ENCODE peak calls at places on chromosome 2, in five cellular contexts. U is BJ, B is mucosa of descending colon, O is fibroblast of mammary gland, D is astrocyte of the spinal cord. C is an unnamed sample.

GRCh38 chr2:143251680-143252079 is 122.5 kb downstream of the ARHGAP15 start:
- DNase-seq in U (no peak), B (no peak), O (no peak), D (no peak), C (no peak)

GRCh38 chr2:23905155-23905554 is 21.8 kb downstream of the ATAD2B start:
- DNase-seq in U (no peak), B (no peak), O (no peak), D (peak; percentile 53), C (peak; percentile 51)

GRCh38 chr2:36379710-36380448 is 24.3 kb downstream of the CRIM1 start:
- DNase-seq in U (no peak), B (no peak), O (peak; percentile 61), D (peak; percentile 63), C (no peak)

GRCh38 chr2:231018184-231018583 is 19.1 kb upstream of the C2orf72 start:
- DNase-seq in U (no peak), B (no peak), O (no peak), D (no peak), C (no peak)

GRCh38 chr2:109397883-109398282 is 215.9 kb downstream of the SEPTIN10 start:
- DNase-seq in U (no peak), B (no peak), O (no peak), D (no peak), C (no peak)

GRCh38 chr2:190469770-190470169 is 61.6 kb downstream of the MFSD6 start:
- DNase-seq in U (peak; percentile 46), B (no peak), O (peak; percentile 63), D (peak; percentile 71), C (peak; percentile 64)

GRCh38 chr2:26571316-26571715 is 69.8 kb downstream of the CIB4 start:
- DNase-seq in U (no peak), B (no peak), O (no peak), D (no peak), C (no peak)

GRCh38 chr2:69104281-69104680 is 91.3 kb downstream of the ANTXR1 start:
- DNase-seq in U (no peak), B (no peak), O (peak; percentile 28), D (no peak), C (no peak)

GRCh38 chr2:24272161-24272802 is 88.1 kb downstream of the ITSN2 start:
- DNase-seq in U (no peak), B (no peak), O (no peak), D (no peak), C (no peak)

GRCh38 chr2:182831097-182831496 is 35.3 kb downstream of the FRZB start:
- DNase-seq in U (no peak), B (no peak), O (peak; percentile 36), D (no peak), C (no peak)

GRCh38 chr2:194105358-194105757 is 1551.7 kb upstream of the SLC39A10 start:
- DNase-seq in U (no peak), B (no peak), O (no peak), D (no peak), C (no peak)

GRCh38 chr2:128091691-128092050 is 671 bp downstream of the UGGT1 start:
- DNase-seq in U (no peak), B (no peak), O (peak; percentile 35), D (peak; percentile 38), C (no peak)

GRCh38 chr2:127932199-127932877 is 46.6 kb upstream of the AMMECR1L start:
- DNase-seq in U (peak; percentile 92), B (no peak), O (peak; percentile 93), D (peak; percentile 34), C (peak; percentile 43)

GRCh38 chr2:135791418-135792190 is 45.4 kb downstream of the LCT start:
- DNase-seq in U (no peak), B (no peak), O (peak; percentile 26), D (peak; percentile 52), C (no peak)

GRCh38 chr2:25383806-25384205 is 42.1 kb upstream of the DNMT3A start:
- DNase-seq in U (no peak), B (peak; percentile 38), O (no peak), D (no peak), C (no peak)

GRCh38 chr2:58633576-58634365 is 392.6 kb upstream of the FANCL start:
- DNase-seq in U (no peak), B (no peak), O (peak; percentile 44), D (peak; percentile 55), C (peak; percentile 44)

GRCh38 chr2:172323256-172323655 is 104.1 kb upstream of the ITGA6 start:
- DNase-seq in U (no peak), B (no peak), O (no peak), D (no peak), C (no peak)

GRCh38 chr2:100563407-100564247 is 834 bp downstream of the PDCL3 start:
- DNase-seq in U (no peak), B (peak; percentile 52), O (no peak), D (no peak), C (no peak)

GRCh38 chr2:82789886-82790276 is 1669.2 kb downstream of the SUCLG1 start:
- DNase-seq in U (no peak), B (no peak), O (no peak), D (no peak), C (peak; percentile 9)

GRCh38 chr2:241637233-241638062 is at the start of gene ATG4B:
- DNase-seq in U (no peak), B (peak; percentile 92), O (peak; percentile 81), D (peak; percentile 89), C (peak; percentile 64)

GRCh38 chr2:121285077-121285449 is at the start of gene TFCP2L1:
- DNase-seq in U (no peak), B (peak; percentile 80), O (no peak), D (no peak), C (no peak)

GRCh38 chr2:21146638-21147037 is 22.9 kb downstream of the TDRD15 start:
- DNase-seq in U (no peak), B (no peak), O (no peak), D (no peak), C (no peak)

GRCh38 chr2:18357537-18357936 is 202.9 kb downstream of the RDH14 start:
- DNase-seq in U (no peak), B (no peak), O (no peak), D (no peak), C (no peak)

GRCh38 chr2:215465246-215465645 is 29.4 kb upstream of the FN1 start:
- DNase-seq in U (no peak), B (no peak), O (no peak), D (no peak), C (peak; percentile 78)

GRCh38 chr2:8589721-8590120 is 92.1 kb upstream of the ID2 start:
- DNase-seq in U (no peak), B (no peak), O (no peak), D (no peak), C (no peak)

GRCh38 chr2:195532628-195533271 is 124.3 kb upstream of the SLC39A10 start:
- DNase-seq in U (no peak), B (no peak), O (no peak), D (peak; percentile 60), C (no peak)

GRCh38 chr2:41970898-41971660 is 76.7 kb upstream of the PKDCC start:
- DNase-seq in U (no peak), B (no peak), O (no peak), D (no peak), C (no peak)

GRCh38 chr2:158174495-158174894 is 72.8 kb downstream of the UPP2 start:
- DNase-seq in U (no peak), B (no peak), O (no peak), D (no peak), C (no peak)

GRCh38 chr2:177797808-177798207 is 274.8 kb downstream of the PDE11A start:
- DNase-seq in U (no peak), B (no peak), O (no peak), D (no peak), C (no peak)

GRCh38 chr2:26720322-26721166 is 28.0 kb downstream of the KCNK3 start:
- DNase-seq in U (no peak), B (peak; percentile 81), O (peak; percentile 78), D (peak; percentile 74), C (peak; percentile 61)

GRCh38 chr2:156189143-156189542 is 143.4 kb downstream of the NR4A2 start:
- DNase-seq in U (no peak), B (no peak), O (no peak), D (no peak), C (no peak)

GRCh38 chr2:9037176-9037575 is 33.7 kb upstream of the MBOAT2 start:
- DNase-seq in U (no peak), B (no peak), O (no peak), D (no peak), C (no peak)

GRCh38 chr2:163611557-163611906 is 124.3 kb downstream of the FIGN start:
- DNase-seq in U (no peak), B (no peak), O (no peak), D (no peak), C (no peak)
- TF ChIP-seq CTCF in U (no peak), B (no peak), O (no peak), D (no peak), C (no peak)

GRCh38 chr2:219510512-219511135 is 3.7 kb upstream of the ASIC4 start:
- DNase-seq in U (no peak), B (peak; percentile 27), O (no peak), D (no peak), C (no peak)
- H3K4me3 ChIP-seq in U (no peak overlapping the region), B (no peak overlapping the region), O (no peak overlapping the region), D (no peak overlapping the region), C (no peak overlapping the region)

DNA sequence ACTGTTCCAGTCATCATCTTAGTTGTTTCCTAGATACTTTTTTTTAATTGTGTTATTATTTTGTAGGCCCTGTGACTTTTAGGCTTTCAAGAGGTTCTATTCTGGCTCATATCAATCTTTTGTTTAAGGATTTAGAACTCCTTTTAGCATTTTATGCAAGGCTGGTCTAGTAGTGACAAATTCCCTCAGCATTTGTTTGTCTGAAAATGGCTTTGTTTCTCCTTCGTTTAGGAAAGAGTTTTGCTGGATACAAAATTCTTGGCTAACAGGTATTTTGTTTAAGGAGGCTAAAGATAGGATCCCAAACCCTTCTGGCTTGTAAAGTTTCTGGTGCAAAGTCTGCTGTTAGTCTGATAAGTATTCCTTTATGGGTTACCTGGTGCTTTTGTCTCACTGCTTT is 116.6 kb upstream of the SLC66A3 start:
- DNase-seq in U (no peak), B (no peak), O (no peak), D (no peak), C (no peak)
- TF ChIP-seq CTCF in U (no peak), B (no peak), O (no peak), D (no peak), C (no peak)

DNA sequence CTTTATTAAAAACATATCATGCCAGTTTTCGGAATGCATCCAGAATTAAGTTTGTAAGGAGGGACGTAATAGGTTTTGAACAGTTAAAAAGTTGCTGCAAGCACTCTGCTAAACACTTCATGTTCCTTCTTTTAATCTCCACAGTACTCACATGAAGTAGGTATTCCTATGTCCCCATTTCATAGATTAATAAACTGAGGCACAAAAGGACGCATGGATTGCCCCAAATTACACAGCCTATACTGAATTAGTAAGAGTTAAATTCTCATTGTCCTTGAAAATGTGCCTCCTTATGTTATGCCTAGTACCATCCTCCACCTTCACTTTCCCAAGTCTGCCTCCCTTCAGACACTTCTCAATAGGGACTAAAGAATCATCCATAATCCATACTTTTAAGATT is 358.9 kb upstream of the ATP5MC3 start:
- DNase-seq in U (no peak), B (no peak), O (no peak), D (no peak), C (no peak)
- H3K4me3 ChIP-seq in U (no peak overlapping the region), B (no peak overlapping the region), O (no peak overlapping the region), D (no peak overlapping the region), C (no peak overlapping the region)

DNA sequence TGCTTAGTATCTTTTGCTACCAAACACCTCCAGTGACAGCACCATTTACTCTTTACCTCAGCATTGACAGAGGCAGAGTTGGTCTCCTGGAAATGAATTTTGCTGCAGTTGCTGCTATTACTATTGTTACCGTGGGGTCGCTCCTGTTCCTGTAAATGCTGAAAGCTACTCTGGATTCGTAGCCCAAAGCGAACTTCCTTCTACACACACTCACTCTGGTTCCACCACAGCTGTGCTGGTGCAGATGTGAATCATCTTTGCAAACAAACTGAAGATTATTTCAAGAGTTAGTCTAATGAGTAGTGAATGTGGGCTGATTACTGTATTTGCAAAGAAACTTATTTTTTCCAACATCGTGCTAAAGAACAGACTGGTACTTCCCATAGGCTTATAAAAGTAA is 303.9 kb downstream of the LPIN1 start:
- DNase-seq in U (peak; percentile 64), B (no peak), O (peak; percentile 78), D (peak; percentile 74), C (peak; percentile 81)
- TF ChIP-seq CTCF in U (peak; percentile 48), B (no peak), O (peak; percentile 12), D (no peak), C (peak; percentile 53)